ENCODE peak calls at places on chromosomes 16 and 17, in eight cellular contexts. O is CD8-positive, alpha-beta T cell; H is effector memory CD4-positive, alpha-beta T cell; W is lower lobe of right lung; N is GM12878; J is sigmoid colon; K is H9; E is right lobe of liver. B is an unnamed sample.

GRCh38 chr16:34050787-34051320 is 591.4 kb downstream of the TP53TG3F start:
- DNase-seq in H (no peak), J (peak; percentile 53), W (no peak), K (no peak), N (no peak), O (no peak), E (no peak), B (no peak)

GRCh38 chr16:85663891-85664321 is 24.8 kb downstream of the GINS2 start:
- DNase-seq in W (peak; percentile 53), J (peak; percentile 88), O (no peak), N (no peak), K (no peak), E (no peak), H (no peak), B (no peak)

GRCh38 chr16:85136705-85137322 is 24.5 kb upstream of the CIBAR2 start:
- DNase-seq in N (no peak), J (peak; percentile 83), O (no peak), H (no peak), E (peak; percentile 83), W (peak; percentile 70), K (no peak), B (no peak)

GRCh38 chr16:77581706-77582105 is 140.6 kb upstream of the NUDT7 start:
- DNase-seq in E (no peak), N (no peak), H (no peak), J (no peak), W (no peak), O (no peak), K (no peak), B (no peak)

GRCh38 chr17:57048096-57048495 is 37.0 kb upstream of the AKAP1 start:
- DNase-seq in E (no peak), J (no peak), K (no peak), O (no peak), H (no peak), W (no peak), N (no peak), B (no peak)

GRCh38 chr16:3661922-3662321 is 7.4 kb downstream of the DNASE1 start:
- DNase-seq in E (no peak), N (no peak), W (peak; percentile 35), J (no peak), O (no peak), K (no peak), H (no peak), B (no peak)

GRCh38 chr17:73131993-73132595 is 32.7 kb upstream of the SSTR2 start:
- DNase-seq in W (no peak), E (no peak), H (no peak), O (no peak), K (no peak), J (no peak), N (no peak), B (no peak)

GRCh38 chr17:77346765-77347164 is 206.0 kb downstream of the SEC14L1 start:
- DNase-seq in W (no peak), N (no peak), H (no peak), K (no peak), E (peak; percentile 2), O (no peak), J (peak; percentile 4), B (no peak)

GRCh38 chr17:74671031-74671771 is 41.5 kb downstream of the CD300LF start:
- DNase-seq in W (peak; percentile 88), O (peak; percentile 53), J (no peak), E (peak; percentile 66), H (peak; percentile 53), N (no peak), K (peak; percentile 97), B (no peak)

GRCh38 chr17:1060991-1061390 is 64.1 kb downstream of the TIMM22 start:
- DNase-seq in H (no peak), J (peak; percentile 79), W (peak; percentile 76), O (peak; percentile 3), K (no peak), N (no peak), E (no peak), B (no peak)

GRCh38 chr17:34452769-34453168 is 89.7 kb upstream of the CCL1 start:
- DNase-seq in O (no peak), W (no peak), K (no peak), J (no peak), E (no peak), H (no peak), N (no peak), B (no peak)

GRCh38 chr17:16484445-16485169 is 7.4 kb downstream of the LRRC75A start:
- DNase-seq in E (no peak), J (no peak), N (no peak), W (no peak), H (no peak), O (no peak), K (peak; percentile 69), B (no peak)

GRCh38 chr16:4376820-4377572 is 5.3 kb downstream of the VASN start:
- DNase-seq in J (no peak), N (no peak), K (no peak), W (no peak), E (no peak), O (no peak), H (no peak), B (no peak)

GRCh38 chr16:28033870-28034269 is 29.6 kb downstream of the GSG1L start:
- DNase-seq in N (no peak), E (no peak), J (no peak), H (no peak), W (no peak), O (no peak), K (no peak), B (no peak)

GRCh38 chr17:55773671-55774070 is 22.8 kb downstream of the PCTP start:
- DNase-seq in N (no peak), H (no peak), O (no peak), W (no peak), E (no peak), J (no peak), K (no peak), B (no peak)

GRCh38 chr17:55778389-55779118 is 27.7 kb downstream of the PCTP start:
- DNase-seq in H (no peak), J (no peak), W (no peak), O (no peak), K (no peak), N (no peak), E (no peak), B (no peak)

GRCh38 chr17:55777471-55777971 is 26.7 kb downstream of the PCTP start:
- DNase-seq in W (no peak), E (no peak), N (no peak), O (no peak), J (no peak), H (no peak), K (no peak), B (no peak)

GRCh38 chr17:55772086-55772485 is 21.2 kb downstream of the PCTP start:
- DNase-seq in E (no peak), K (no peak), J (no peak), H (no peak), N (no peak), O (no peak), W (no peak), B (no peak)

DNA sequence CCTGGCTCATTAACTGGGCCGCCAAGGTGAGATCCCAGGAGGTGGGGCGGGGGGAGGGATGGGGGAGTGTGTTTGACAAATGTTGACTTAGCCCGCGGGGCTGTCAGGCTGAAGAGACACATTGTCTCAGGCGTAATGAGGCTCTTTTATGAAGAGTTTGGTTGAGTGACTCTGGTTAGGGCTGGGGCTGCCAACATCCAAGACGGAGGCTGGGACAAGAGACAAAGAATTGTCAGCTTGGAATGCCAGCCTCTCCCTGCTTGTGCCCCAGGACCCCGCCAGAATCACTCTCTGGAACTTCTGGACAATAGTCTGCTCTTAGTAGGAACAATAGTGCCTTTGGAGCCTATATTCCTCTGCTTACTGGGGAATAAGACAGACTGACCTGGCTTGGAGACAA is 24.0 kb downstream of the PCTP start:
- DNase-seq in W (no peak), J (no peak), N (no peak), H (no peak), O (no peak), K (no peak), E (no peak), B (no peak)
- H3K27ac ChIP-seq in W (no peak overlapping the region), J (no peak overlapping the region), N (no peak overlapping the region), H (no peak overlapping the region), O (no peak overlapping the region), K (no peak overlapping the region), E (no peak overlapping the region), B (no peak overlapping the region)

DNA sequence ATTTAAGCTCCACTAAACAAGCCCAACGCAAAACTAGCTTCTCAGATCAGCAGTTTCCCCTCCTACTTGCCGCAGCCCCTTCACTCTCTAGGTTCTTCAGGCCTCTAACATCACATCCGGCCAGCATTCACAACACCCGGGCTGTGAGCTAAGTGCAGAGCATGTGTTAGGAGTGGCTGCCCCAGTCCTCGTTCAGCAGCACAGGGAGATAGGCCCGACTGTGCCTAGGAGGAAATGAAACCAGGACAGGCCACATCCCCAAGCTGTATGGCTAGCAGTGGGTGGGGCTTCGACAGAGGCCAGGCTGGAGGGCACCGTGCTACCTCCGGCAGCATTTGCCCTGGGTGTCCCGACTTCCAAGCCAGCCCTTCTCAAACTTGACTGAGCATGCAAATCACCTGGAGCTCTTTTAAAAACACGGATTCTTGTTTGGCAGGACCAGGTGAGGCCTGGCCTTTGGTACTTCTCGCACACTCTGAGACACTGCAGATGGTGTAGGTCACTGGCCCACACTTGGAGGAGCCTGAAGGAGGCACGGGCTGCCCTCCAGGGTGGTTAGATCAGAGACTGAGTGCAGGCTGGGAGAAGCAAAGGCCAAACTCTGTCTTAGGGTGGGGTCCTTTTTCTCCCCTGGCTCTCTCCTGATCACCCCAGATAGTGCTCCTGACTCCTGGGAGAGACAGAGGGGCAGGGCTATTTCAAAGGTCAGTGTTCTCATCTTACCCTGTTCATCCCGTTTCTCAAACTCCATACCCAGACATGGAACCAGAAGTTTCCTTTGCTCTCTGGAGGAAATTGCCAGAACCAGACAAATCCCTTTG is 202.0 kb downstream of the C16orf78 start:
- DNase-seq in K (peak; percentile 66), W (peak; percentile 67), H (no peak), N (peak; percentile 71), J (no peak), O (no peak), E (no peak), B (peak; percentile 21)
- H3K27ac ChIP-seq in K (no peak overlapping the region), W (no peak overlapping the region), H (no peak overlapping the region), N (no peak overlapping the region), J (no peak overlapping the region), O (no peak overlapping the region), E (no peak overlapping the region), B (no peak overlapping the region)

DNA sequence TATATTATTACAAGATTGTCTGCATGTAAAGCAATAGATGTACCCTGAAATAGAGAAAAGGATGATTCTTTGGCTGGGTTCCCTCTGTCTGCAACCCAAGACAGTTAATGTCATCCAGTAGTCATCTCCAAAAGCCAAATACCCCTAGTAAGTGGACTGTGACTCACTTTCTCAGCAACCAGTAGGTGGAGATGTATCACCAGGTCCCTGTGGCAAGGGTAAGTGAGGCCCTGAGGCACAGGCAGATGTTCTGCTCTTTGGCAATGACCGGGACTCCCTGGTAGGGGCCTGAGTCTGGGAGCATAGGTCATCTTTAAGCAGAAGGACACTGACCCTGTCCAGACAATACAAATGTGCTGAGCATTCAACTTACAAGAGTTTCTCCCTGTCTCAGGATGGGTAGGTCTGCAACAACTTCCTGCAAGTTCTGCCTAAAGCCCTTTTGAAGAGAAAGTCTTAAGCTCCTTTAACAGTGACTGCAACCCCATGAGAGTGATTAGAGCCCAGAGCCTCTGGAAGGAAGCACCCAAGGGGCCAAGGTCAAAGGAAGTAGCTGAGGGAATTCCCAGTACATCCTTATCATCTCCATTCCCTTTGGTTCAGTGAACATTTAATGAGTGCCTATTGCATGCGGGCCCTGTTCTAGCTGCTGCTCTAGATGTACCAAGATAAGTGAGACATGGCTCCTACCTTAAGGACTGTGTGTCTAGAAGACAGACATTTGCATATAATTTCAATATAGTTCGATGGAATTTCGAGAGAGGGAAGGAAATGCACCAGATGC is 31.9 kb downstream of the PMP22 start:
- DNase-seq in K (peak; percentile 71), H (no peak), J (no peak), O (no peak), N (no peak), E (no peak), W (no peak), B (no peak)
- H3K27ac ChIP-seq in K (no peak overlapping the region), H (no peak overlapping the region), J (peak overlapping the region; percentile 14), O (no peak overlapping the region), N (no peak overlapping the region), E (no peak overlapping the region), W (no peak overlapping the region), B (peak overlapping the region; percentile 88)

GRCh38 chr17:41060052-41060604 is at the start of gene KRTAP2-3:
- DNase-seq in H (no peak), N (no peak), K (no peak), J (no peak), W (no peak), O (no peak), E (no peak), B (no peak)
- H3K27ac ChIP-seq in H (no peak within 1 kb of the TSS), N (no peak within 1 kb of the TSS), K (no peak within 1 kb of the TSS), J (no peak within 1 kb of the TSS), W (no peak within 1 kb of the TSS), O (no peak within 1 kb of the TSS), E (no peak within 1 kb of the TSS), B (no peak within 1 kb of the TSS)

B was measured in caudate nucleus.